ENCODE peak calls at places on chromosomes 2 and 18, in six cellular contexts. T is tibial nerve, X is heart right ventricle, O is OCI-LY7, I is esophagus squamous epithelium, H is brain microvascular endothelial cell. C is an unnamed sample. For H3K36me3, the result is how much of the 10 kb centered on the place peaks cover.

GRCh38 chr2:234873103-234873827 is 78.6 kb upstream of the SH3BP4 start:
- DNase-seq in X (no peak), H (peak), T (no peak), I (no peak), O (no peak), C (no peak)

GRCh38 chr2:217027414-217027813 is 167.6 kb upstream of the TNP1 start:
- DNase-seq in H (no peak), I (no peak), X (no peak), T (no peak), O (no peak), C (no peak)

GRCh38 chr2:102048465-102048864 is 56.7 kb downstream of the IL1R2 start:
- DNase-seq in T (peak), X (no peak), O (no peak), I (no peak), H (peak), C (no peak)

GRCh38 chr2:117027646-117028045 is 786.8 kb upstream of the DDX18 start:
- DNase-seq in T (no peak), I (no peak), X (no peak), O (no peak), H (no peak), C (no peak)

GRCh38 chr2:218081695-218082094 is 12.6 kb downstream of the RUFY4 start:
- DNase-seq in O (no peak), T (no peak), I (no peak), H (peak), X (no peak), C (no peak)

GRCh38 chr18:7568426-7568825 is 1.3 kb downstream of the PTPRM start:
- DNase-seq in T (no peak), H (no peak), X (peak), O (no peak), I (no peak), C (no peak)

GRCh38 chr2:58235170-58235569 is 6.0 kb downstream of the FANCL start:
- DNase-seq in T (no peak), O (no peak), I (no peak), X (no peak), H (no peak), C (no peak)

GRCh38 chr2:120775801-120776589 is 40.3 kb downstream of the GLI2 start:
- DNase-seq in X (peak), O (no peak), I (no peak), T (no peak), H (no peak), C (no peak)

GRCh38 chr2:227871375-227871788 is at the start of gene DAW1:
- DNase-seq in O (no peak), I (no peak), X (peak), T (no peak), H (peak), C (peak)

GRCh38 chr2:73907840-73908452 is 15.1 kb downstream of the ACTG2 start:
- DNase-seq in O (peak), T (no peak), X (no peak), I (no peak), H (peak), C (peak)

GRCh38 chr18:2651981-2652380 is 3.5 kb upstream of the SMCHD1 start:
- DNase-seq in X (no peak), I (no peak), T (no peak), H (no peak), O (no peak), C (no peak)

GRCh38 chr18:23627325-23627724 is 35.4 kb downstream of the ANKRD29 start:
- DNase-seq in O (no peak), X (no peak), T (no peak), I (no peak), H (peak), C (no peak)

GRCh38 chr2:118851650-118852049 is 4.2 kb upstream of the EN1 start:
- DNase-seq in T (no peak), X (no peak), I (no peak), H (no peak), O (no peak), C (no peak)

GRCh38 chr2:113080134-113080533 is 12.4 kb downstream of the IL1F10 start:
- DNase-seq in O (peak), T (peak), H (peak), X (no peak), I (no peak), C (peak)

GRCh38 chr18:11570770-11571169 is 38.6 kb upstream of the SLC35G4 start:
- DNase-seq in I (no peak), T (no peak), H (peak), O (peak), X (no peak), C (no peak)

GRCh38 chr2:27647289-27647688 is 16.1 kb downstream of the SUPT7L start:
- DNase-seq in T (no peak), X (no peak), I (no peak), O (no peak), H (peak), C (no peak)

GRCh38 chr2:134137182-134137595 is 116.7 kb upstream of the MGAT5 start:
- DNase-seq in H (no peak), X (no peak), O (no peak), I (no peak), T (no peak), C (no peak)

GRCh38 chr2:109728809-109729208 is 65.3 kb upstream of the RGPD5 start:
- DNase-seq in I (no peak), O (no peak), X (no peak), H (no peak), T (peak), C (no peak)

GRCh38 chr2:104794416-104794815 is 59.5 kb upstream of the POU3F3 start:
- DNase-seq in O (no peak), H (peak), I (no peak), X (no peak), T (no peak), C (no peak)

GRCh38 chr2:136070913-136071312 is 47.0 kb downstream of the CXCR4 start:
- DNase-seq in O (no peak), H (no peak), I (no peak), X (no peak), T (no peak), C (no peak)

GRCh38 chr18:53771664-53772063 is 452.8 kb downstream of the MBD2 start:
- DNase-seq in O (no peak), X (no peak), H (no peak), T (no peak), I (no peak), C (no peak)

GRCh38 chr2:234770081-234770506 is 181.7 kb upstream of the SH3BP4 start:
- DNase-seq in T (no peak), X (no peak), I (no peak), H (peak), O (no peak), C (peak)

GRCh38 chr2:160282063-160282580 is 82.0 kb upstream of the ITGB6 start:
- DNase-seq in H (no peak), O (no peak), X (no peak), I (no peak), T (no peak), C (peak)

GRCh38 chr18:9928646-9929259 is 14.9 kb downstream of the VAPA start:
- DNase-seq in H (no peak), I (no peak), T (no peak), X (no peak), O (no peak), C (no peak)

GRCh38 chr2:65663831-65664407 is 231.5 kb upstream of the SPRED2 start:
- DNase-seq in O (no peak), H (no peak), X (no peak), I (no peak), T (no peak), C (no peak)

GRCh38 chr2:165874445-165875039 is 79.0 kb downstream of the TTC21B start:
- DNase-seq in H (peak), T (peak), O (peak), I (no peak), X (no peak), C (no peak)

GRCh38 chr18:74251297-74252031 is 40.3 kb downstream of the CYB5A start:
- DNase-seq in H (peak), O (no peak), T (no peak), I (no peak), X (no peak), C (no peak)

GRCh38 chr2:47892338-47892730 is 14.0 kb downstream of the FBXO11 start:
- DNase-seq in X (no peak), H (no peak), O (no peak), I (no peak), T (no peak), C (no peak)

GRCh38 chr2:47893771-47894170 is 12.5 kb downstream of the FBXO11 start:
- DNase-seq in T (no peak), X (no peak), O (no peak), I (no peak), H (no peak), C (no peak)

GRCh38 chr2:47890711-47891368 is 15.5 kb downstream of the FBXO11 start:
- DNase-seq in O (no peak), I (no peak), H (peak), T (no peak), X (no peak), C (no peak)

GRCh38 chr2:47888581-47889280 is 17.6 kb downstream of the FBXO11 start:
- DNase-seq in T (no peak), X (no peak), I (no peak), H (peak), O (no peak), C (no peak)

DNA sequence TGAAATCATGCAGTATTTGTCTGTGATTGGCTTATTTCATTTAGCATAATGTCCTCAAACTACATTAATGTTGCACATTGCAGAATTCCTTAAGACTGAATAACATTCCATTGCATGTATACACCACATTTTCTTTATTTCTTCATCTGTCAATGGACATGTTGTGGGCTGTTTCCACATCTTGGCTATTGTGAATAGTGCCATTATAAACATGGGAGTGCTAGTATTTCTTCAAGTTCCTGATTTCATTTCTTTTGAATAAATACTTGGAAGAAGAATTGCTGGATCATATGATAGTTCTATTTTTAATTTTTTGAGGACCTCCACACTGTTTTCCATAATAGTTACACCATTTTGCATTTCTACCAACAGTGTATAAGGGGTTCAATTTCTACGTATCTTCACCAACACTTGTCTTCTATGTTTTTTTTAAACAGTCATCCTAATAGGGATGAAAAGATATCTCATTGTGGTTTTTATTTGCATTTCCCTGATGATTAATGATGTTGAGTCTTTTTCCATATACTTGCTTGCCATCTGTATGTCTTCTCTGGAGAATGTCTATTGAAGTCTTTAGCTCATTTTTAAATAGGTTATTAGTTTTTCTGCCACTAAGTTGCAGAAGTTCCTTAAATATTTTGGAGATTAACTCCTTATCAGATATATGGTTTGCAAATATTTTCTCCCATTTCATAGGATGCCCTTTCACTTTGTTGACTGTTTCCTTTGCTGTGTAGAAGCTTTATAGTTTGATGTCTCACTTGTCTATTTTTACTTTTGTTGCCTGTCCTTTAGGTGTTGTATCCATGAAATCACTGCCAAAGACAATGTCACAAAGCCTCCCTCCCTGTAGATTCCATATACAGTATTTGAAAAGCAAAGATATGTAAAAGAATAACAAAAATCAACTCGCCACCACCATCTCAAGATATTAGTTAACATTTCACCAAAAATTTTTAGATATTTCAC is 14.6 kb downstream of the FBXO11 start:
- DNase-seq in I (no peak), T (no peak), H (no peak), X (no peak), O (no peak), C (no peak)
- H3K36me3 ChIP-seq in I (under half), T (under half), H (under half), X (under half), O (under half), C (under half)

GRCh38 chr2:83587309-83587708 is 871.8 kb downstream of the SUCLG1 start:
- DNase-seq in H (no peak), X (no peak), T (no peak), I (no peak), O (no peak), C (no peak)
- TF ChIP-seq CTCF in H (no peak), X (no peak), T (no peak), I (no peak), O (no peak), C (no peak)

GRCh38 chr2:84788027-84788426 is 92.9 kb downstream of the TRABD2A start:
- DNase-seq in I (no peak), X (no peak), O (no peak), H (no peak), T (no peak), C (no peak)
- H3K36me3 ChIP-seq in I (under half), X (under half), O (under half), H (under half), T (under half), C (under half)

DNA sequence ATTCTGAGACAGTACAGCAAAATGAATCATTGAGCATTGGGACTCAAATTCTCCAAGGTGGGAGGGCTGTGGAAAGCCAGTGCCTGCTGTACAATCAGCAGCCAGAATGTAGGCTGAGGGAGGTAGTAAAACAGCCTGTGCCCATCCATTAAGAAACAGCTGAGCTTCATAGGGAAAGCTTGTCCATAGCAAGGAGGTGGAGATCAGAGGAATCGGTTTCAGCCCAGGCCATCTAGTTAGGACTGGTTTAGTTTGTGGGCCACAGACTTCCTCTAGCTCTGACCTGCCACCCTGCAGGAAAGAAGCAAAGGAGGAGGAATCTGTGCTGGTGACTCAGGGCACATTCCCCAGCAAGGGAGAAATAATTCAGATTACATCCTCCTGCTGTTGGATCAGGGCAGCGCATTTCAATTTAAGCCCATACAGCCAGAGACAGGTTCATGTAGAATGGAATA is 333.4 kb downstream of the SETBP1 start:
- DNase-seq in X (no peak), O (no peak), T (no peak), H (peak), I (no peak), C (no peak)
- TF ChIP-seq CTCF in X (no peak), O (no peak), T (no peak), H (peak), I (peak), C (no peak)

DNA sequence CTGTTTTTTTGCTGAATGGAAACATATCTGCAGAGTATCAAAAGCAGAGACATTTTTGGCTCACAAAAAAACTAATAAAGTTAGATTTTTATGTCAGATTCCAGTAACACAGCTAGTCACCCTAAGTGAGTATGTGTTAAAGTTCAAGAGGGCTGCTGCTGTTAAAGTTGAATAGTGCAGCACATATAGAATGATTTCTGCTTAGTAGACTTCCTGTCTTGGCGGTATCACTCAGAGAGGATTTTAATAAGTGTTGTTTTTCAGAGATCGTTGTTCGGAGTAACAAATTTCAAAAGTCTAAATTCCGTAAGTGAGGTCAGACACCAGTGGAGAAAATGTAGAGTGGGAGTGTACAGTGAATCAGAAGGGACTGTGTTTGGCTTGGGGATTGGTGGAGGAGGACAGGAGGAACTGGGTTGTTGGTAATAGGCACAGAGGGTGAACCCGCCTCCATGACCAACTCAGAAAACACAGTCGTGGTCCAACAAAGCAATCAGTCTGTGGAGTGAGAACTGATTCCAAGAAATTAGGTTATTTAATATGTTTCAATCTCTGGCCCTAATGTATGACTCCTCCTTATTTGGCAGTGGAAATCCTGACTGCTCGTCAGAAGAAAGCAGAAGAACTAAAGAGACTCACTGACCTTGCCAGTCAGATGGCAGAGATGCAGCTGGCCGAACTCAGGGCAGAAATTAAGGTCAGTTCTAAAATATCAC is 43.0 kb downstream of the KCTD18 start:
- DNase-seq in O (peak), I (no peak), T (peak), H (no peak), X (no peak), C (no peak)
- H3K36me3 ChIP-seq in O (under half), I (half or more), T (under half), H (half or more), X (half or more), C (under half)

DNA sequence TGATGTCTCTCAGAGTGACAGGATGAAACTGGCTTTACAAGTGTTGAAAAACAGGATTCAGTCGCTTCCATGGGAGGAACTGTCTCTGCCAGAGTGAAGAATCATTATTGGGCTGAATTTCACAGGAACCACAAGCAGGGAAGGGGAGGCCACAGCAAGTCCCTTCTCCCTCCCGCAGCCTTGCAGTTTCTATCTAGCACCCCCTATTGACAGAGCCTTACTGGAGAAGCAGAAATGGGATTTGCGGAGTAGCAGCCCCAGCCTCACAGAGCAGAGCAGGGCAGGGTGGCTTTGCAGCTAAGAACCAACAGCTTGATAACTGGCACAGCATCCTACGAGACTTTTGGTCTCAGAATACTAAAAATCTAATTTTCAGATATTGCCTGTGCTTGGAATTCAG is 33.3 kb upstream of the RMP24 start:
- DNase-seq in T (no peak), O (peak), I (no peak), H (no peak), X (no peak), C (no peak)
- TF ChIP-seq CTCF in T (no peak), O (peak), I (no peak), H (peak), X (no peak), C (peak)

DNA sequence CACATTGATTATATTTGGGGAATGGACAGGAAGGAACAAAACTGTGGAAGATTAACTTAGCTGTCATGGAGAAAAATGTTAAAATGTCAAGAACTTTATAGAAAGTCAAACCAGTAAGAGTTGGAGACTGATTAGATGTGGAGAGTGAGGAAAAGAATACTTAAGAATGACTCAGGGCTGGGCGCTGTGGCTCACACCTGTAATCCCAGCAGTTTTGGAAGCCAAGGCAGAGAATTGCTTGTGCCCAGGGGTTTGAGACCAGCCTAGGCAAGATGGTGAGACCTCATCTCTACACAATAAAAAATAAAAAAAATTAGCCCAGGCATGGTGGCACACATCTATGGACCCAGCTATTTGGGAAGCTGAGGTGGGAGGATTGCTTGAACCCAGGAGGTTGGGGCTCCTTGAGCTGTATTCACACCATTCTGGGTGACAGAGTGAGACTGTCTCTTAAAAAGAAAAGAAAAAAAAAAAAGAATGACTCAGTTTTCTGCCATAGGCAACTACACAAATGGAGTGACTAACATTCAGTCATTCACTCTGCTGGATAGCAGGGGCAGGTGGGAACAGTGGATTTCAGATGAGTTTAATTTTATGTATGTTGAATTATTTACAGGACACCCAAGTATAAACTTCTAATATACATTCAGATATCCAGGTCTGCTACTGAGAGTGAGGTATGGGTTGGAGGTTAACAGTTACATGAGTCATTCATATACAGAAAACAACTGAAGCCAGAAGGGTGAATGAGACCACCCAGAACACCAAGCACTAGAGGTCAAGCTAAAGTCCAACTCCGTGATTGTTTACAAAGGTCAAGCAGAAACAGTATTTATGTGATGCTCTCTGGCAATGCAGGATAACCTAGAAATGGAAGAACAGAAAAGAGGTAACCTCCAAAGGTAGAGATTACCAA is 33.9 kb downstream of the ORC2 start:
- DNase-seq in X (no peak), H (no peak), I (no peak), T (no peak), O (no peak), C (no peak)
- H3K36me3 ChIP-seq in X (half or more), H (under half), I (half or more), T (under half), O (half or more), C (under half)

DNA sequence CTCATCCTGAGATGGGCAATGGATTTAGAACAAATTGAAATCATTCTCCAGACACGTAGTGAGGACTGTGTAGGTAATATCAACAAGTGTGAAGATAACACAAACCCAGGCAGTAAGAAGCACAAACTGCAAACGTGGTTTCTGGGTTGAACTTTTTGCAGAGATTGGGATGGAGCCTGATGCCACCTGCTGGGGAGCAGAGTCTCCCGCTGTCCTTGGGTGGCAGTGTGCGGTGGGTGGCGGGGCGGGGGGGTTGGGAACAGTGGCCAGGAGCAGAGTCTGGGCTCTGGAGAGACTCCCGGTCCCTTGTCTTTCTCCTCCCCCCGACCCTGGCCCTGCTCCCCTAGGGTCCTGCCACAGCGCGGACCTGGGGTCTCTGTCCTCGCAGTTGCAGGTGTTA is 19.5 kb downstream of the TRAF3IP1 start:
- DNase-seq in H (no peak), T (no peak), O (no peak), I (no peak), X (no peak), C (no peak)
- TF ChIP-seq CTCF in H (peak), T (no peak), O (peak), I (no peak), X (no peak), C (peak)